ENCODE peak calls at places on chromosomes 6 and 20, in four cellular contexts. One of them, this sample, is unnamed.

GRCh38 chr6:139468178-139468577 is 93.7 kb upstream of the CITED2 start:
- DNase-seq in IMR-90: no peak
- DNase-seq in mesendoderm: no peak
- DNase-seq in H1: no peak
- DNase-seq in this sample: no peak

GRCh38 chr6:144550392-144550791 is 265.3 kb downstream of the UTRN start:
- DNase-seq in IMR-90: no peak
- DNase-seq in mesendoderm: no peak
- DNase-seq in H1: no peak
- DNase-seq in this sample: no peak

GRCh38 chr20:19688031-19688806 is 69.8 kb upstream of the RIN2 start:
- DNase-seq in IMR-90: peak
- DNase-seq in mesendoderm: peak
- DNase-seq in H1: peak
- DNase-seq in this sample: peak

GRCh38 chr6:10033223-10033829 is 381.5 kb downstream of the TFAP2A start:
- DNase-seq in IMR-90: no peak
- DNase-seq in mesendoderm: peak
- DNase-seq in H1: no peak
- DNase-seq in this sample: no peak

GRCh38 chr6:41013473-41014153 is 25.4 kb downstream of the UNC5CL start:
- DNase-seq in IMR-90: no peak
- DNase-seq in mesendoderm: no peak
- DNase-seq in H1: no peak
- DNase-seq in this sample: no peak

GRCh38 chr6:46220351-46221220 is 49.8 kb upstream of the ENPP5 start:
- DNase-seq in IMR-90: no peak
- DNase-seq in mesendoderm: no peak
- DNase-seq in H1: no peak
- DNase-seq in this sample: no peak

GRCh38 chr6:97085772-97086171 is 161.2 kb downstream of the KLHL32 start:
- DNase-seq in IMR-90: peak
- DNase-seq in mesendoderm: peak
- DNase-seq in H1: no peak
- DNase-seq in this sample: no peak

GRCh38 chr6:28811873-28812272 is 111.9 kb downstream of the TRIM27 start:
- DNase-seq in IMR-90: peak
- DNase-seq in mesendoderm: peak
- DNase-seq in H1: no peak
- DNase-seq in this sample: no peak

GRCh38 chr6:23081701-23082100 is 512.3 kb downstream of the HDGFL1 start:
- DNase-seq in IMR-90: no peak
- DNase-seq in mesendoderm: peak
- DNase-seq in H1: no peak
- DNase-seq in this sample: peak

GRCh38 chr6:38319259-38320255 is 320.2 kb downstream of the BTBD9 start:
- DNase-seq in IMR-90: peak
- DNase-seq in mesendoderm: peak
- DNase-seq in H1: peak
- DNase-seq in this sample: peak

GRCh38 chr6:147205690-147206600 is 1.7 kb downstream of the STXBP5 start:
- DNase-seq in IMR-90: peak
- DNase-seq in mesendoderm: no peak
- DNase-seq in H1: no peak
- DNase-seq in this sample: no peak

GRCh38 chr6:2990179-2990931 is 9.3 kb upstream of the NQO2 start:
- DNase-seq in IMR-90: no peak
- DNase-seq in mesendoderm: peak
- DNase-seq in H1: no peak
- DNase-seq in this sample: no peak

GRCh38 chr20:50415516-50416268 is 94.5 kb upstream of the PTPN1 start:
- DNase-seq in IMR-90: peak
- DNase-seq in mesendoderm: no peak
- DNase-seq in H1: peak
- DNase-seq in this sample: peak

GRCh38 chr6:83685481-83685880 is 23.4 kb downstream of the SNAP91 start:
- DNase-seq in IMR-90: no peak
- DNase-seq in mesendoderm: no peak
- DNase-seq in H1: no peak
- DNase-seq in this sample: no peak

GRCh38 chr6:30684386-30685156 is 1.9 kb downstream of the PPP1R18 start:
- DNase-seq in IMR-90: peak
- DNase-seq in mesendoderm: peak
- DNase-seq in H1: no peak
- DNase-seq in this sample: no peak

GRCh38 chr6:117605169-117605826 is 3.0 kb upstream of the GOPC start:
- DNase-seq in IMR-90: peak
- DNase-seq in mesendoderm: peak
- DNase-seq in H1: no peak
- DNase-seq in this sample: peak

GRCh38 chr20:19742974-19743649 is 14.9 kb upstream of the RIN2 start:
- DNase-seq in IMR-90: no peak
- DNase-seq in mesendoderm: peak
- DNase-seq in H1: no peak
- DNase-seq in this sample: no peak

GRCh38 chr6:91659881-91660280 is 1073.0 kb upstream of the MAP3K7 start:
- DNase-seq in IMR-90: no peak
- DNase-seq in mesendoderm: no peak
- DNase-seq in H1: no peak
- DNase-seq in this sample: no peak

GRCh38 chr6:6395581-6396197 is 75.2 kb upstream of the F13A1 start:
- DNase-seq in IMR-90: no peak
- DNase-seq in mesendoderm: no peak
- DNase-seq in H1: no peak
- DNase-seq in this sample: no peak

GRCh38 chr6:11062715-11063114 is 18.6 kb upstream of the ELOVL2 start:
- DNase-seq in IMR-90: no peak
- DNase-seq in mesendoderm: no peak
- DNase-seq in H1: no peak
- DNase-seq in this sample: no peak

GRCh38 chr6:157503018-157503747 is 122.2 kb downstream of the ZDHHC14 start:
- DNase-seq in IMR-90: no peak
- DNase-seq in mesendoderm: no peak
- DNase-seq in H1: no peak
- DNase-seq in this sample: no peak

GRCh38 chr6:114084327-114084890 is 113.5 kb upstream of the HDAC2 start:
- DNase-seq in IMR-90: no peak
- DNase-seq in mesendoderm: no peak
- DNase-seq in H1: no peak
- DNase-seq in this sample: no peak

GRCh38 chr20:1877604-1878195 is 17.5 kb upstream of the SIRPA start:
- DNase-seq in IMR-90: no peak
- DNase-seq in mesendoderm: no peak
- DNase-seq in H1: no peak
- DNase-seq in this sample: no peak
- H4K5ac ChIP-seq in IMR-90: no peak
- H4K5ac ChIP-seq in mesendoderm: no peak
- H4K5ac ChIP-seq in H1: no peak
- H4K5ac ChIP-seq in this sample: no peak

DNA sequence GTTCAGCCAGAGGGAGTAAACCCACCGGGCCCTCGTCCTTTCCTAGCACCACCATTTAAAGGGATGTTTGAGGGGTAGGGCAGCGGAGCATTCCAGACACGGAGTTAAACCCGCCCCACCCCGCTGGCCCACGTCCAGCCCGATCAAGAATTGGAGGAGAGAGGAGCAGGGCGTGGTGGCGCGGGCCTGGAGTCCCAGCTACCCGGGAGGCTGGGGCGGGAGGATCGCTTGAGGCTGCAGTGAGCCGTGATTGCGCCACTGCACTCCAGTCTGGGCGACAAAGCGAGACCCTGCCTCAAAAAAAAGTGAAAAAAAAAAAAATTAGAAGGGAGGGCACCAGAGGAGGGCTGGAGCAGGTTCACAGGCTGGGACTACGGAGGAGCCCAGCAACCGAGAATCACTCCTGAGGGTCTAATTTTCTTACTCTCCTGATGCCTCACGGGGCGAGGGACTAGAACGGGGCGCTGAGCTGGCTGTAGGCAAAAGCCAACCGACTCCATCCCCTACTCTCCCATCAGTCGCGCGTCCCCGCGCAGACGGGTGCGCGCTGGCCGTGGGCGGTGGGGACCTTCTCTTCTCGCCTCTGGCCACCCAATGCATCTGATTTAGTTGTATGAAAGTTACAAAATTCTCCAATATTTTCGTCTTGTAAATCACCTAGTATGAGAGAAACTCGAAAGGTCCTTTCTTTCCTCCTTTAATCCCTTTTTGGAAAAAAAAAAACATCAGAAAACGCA is 6.1 kb upstream of the HSPA1B start:
- DNase-seq in IMR-90: peak
- DNase-seq in mesendoderm: peak
- DNase-seq in H1: peak
- DNase-seq in this sample: peak
- H2BK5ac ChIP-seq in IMR-90: peak
- H2BK5ac ChIP-seq in mesendoderm: peak
- H2BK5ac ChIP-seq in H1: peak
- H2BK5ac ChIP-seq in this sample: no peak

GRCh38 chr6:133673056-133673455 is 215.9 kb upstream of the TCF21 start:
- DNase-seq in IMR-90: no peak
- DNase-seq in mesendoderm: peak
- DNase-seq in H1: no peak
- DNase-seq in this sample: no peak

GRCh38 chr6:133671376-133671775 is 217.5 kb upstream of the TCF21 start:
- DNase-seq in IMR-90: no peak
- DNase-seq in mesendoderm: peak
- DNase-seq in H1: no peak
- DNase-seq in this sample: no peak
- H4K5ac ChIP-seq in IMR-90: no peak
- H4K5ac ChIP-seq in mesendoderm: no peak
- H4K5ac ChIP-seq in H1: no peak
- H4K5ac ChIP-seq in this sample: no peak

GRCh38 chr20:62761759-62762131 is 34.5 kb upstream of the MRGBP start:
- DNase-seq in IMR-90: no peak
- DNase-seq in mesendoderm: no peak
- DNase-seq in H1: no peak
- DNase-seq in this sample: no peak
- H2BK5ac ChIP-seq in IMR-90: no peak
- H2BK5ac ChIP-seq in mesendoderm: no peak
- H2BK5ac ChIP-seq in H1: peak
- H2BK5ac ChIP-seq in this sample: no peak

DNA sequence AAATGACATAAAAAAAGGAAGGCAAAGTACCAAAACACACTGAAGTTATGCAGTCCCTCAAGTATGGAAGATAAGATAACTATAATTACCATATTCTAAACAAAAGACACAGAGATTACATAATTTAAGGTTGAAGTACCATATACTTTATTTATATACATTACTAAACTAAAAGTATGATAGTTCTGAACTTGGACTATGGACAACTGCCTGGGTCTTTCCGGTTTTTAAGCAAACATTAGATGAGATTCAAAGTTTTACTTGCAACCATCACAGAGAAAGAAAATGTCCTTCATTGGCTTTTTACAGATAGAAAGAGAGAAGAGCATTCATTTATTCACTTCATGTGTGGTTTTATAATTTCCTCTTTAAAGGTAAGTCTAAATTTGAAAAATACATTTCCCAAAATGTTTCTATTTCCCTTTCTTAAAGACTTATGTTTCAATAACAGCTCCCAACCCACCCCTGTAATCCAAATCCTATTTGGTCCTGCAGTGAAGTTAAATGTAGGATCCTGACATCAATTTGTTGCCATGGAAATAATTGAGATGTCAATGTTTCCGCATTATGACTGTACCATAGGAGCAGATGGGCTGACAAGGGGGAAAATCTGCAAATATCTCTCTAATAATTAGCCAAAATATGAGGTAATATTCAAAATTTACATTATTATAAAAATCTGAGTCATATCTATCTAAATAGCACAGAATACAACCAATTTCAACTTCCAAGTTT is 63.7 kb downstream of the PTPRK start:
- DNase-seq in IMR-90: no peak
- DNase-seq in mesendoderm: no peak
- DNase-seq in H1: no peak
- DNase-seq in this sample: no peak
- H4K5ac ChIP-seq in IMR-90: no peak
- H4K5ac ChIP-seq in mesendoderm: no peak
- H4K5ac ChIP-seq in H1: no peak
- H4K5ac ChIP-seq in this sample: no peak

GRCh38 chr6:44824567-44824966 is 437.1 kb downstream of the CDC5L start:
- DNase-seq in IMR-90: no peak
- DNase-seq in mesendoderm: no peak
- DNase-seq in H1: no peak
- DNase-seq in this sample: no peak
- H2BK5ac ChIP-seq in IMR-90: no peak
- H2BK5ac ChIP-seq in mesendoderm: no peak
- H2BK5ac ChIP-seq in H1: no peak
- H2BK5ac ChIP-seq in this sample: no peak

DNA sequence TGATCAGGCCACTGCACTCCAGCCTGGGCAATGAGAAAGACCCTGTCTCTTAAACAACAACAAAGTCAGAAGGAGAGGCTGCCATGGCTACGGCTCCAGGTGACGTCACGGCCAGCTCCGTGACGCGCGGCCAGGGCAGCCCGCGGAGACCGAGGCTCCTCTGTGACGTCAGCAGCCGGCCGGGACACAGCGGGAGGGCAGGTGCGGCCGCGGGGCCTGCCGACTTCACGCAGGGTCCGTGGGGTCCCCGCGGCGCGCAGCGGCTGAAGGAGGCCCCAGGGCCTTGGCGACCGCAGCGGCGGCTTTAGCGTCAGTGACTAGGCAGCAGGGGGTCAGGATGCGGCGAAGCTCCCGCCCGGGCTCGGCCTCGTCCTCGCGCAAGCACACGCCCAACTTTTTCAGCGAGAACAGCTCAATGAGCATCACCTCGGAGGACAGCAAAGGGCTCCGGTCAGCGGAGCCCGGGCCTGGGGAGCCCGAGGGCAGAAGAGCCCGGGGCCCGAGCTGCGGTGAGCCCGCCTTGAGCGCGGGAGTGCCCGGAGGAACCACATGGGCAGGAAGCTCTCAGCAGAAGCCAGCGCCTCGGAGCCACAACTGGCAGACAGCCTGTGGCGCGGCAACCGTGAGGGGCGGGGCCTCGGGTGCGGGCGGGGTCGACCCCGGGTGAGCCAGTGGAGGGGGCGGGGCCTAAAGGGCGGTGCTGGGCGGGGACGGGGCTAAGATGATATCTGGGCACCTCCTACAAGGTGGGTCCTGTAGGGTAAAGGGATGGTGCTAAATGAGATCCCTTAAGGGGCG is at the start of gene SPAG4:
- DNase-seq in IMR-90: peak
- DNase-seq in mesendoderm: peak
- DNase-seq in H1: peak
- DNase-seq in this sample: peak
- H4K5ac ChIP-seq in IMR-90: peak
- H4K5ac ChIP-seq in mesendoderm: no peak
- H4K5ac ChIP-seq in H1: peak
- H4K5ac ChIP-seq in this sample: no peak